ENCODE peak calls at places on chromosomes 6 and 20, in eight cellular contexts. F is GM12891, L is prostate gland, H is breast epithelium, U is HCT116, O is HepG2, N is H1, V is SK-N-SH. A is an unnamed sample.

GRCh38 chr20:39190666-39191570 is 228.8 kb downstream of the DHX35 start:
- DNase-seq in O (peak; percentile 58), L (no peak), N (peak; percentile 38), F (no peak), V (no peak), U (peak; percentile 39), H (no peak), A (no peak)

GRCh38 chr6:116949964-116950363 is 72.9 kb downstream of the RFX6 start:
- DNase-seq in F (no peak), H (no peak), O (no peak), L (no peak), N (no peak), V (no peak), U (no peak), A (no peak)

GRCh38 chr6:159941286-159942113 is 27.4 kb upstream of the IGF2R start:
- DNase-seq in N (no peak), O (peak; percentile 46), U (peak; percentile 12), H (no peak), F (no peak), L (no peak), V (peak; percentile 14), A (peak; percentile 55)

GRCh38 chr6:71675386-71675785 is 211.0 kb upstream of the RIMS1 start:
- DNase-seq in O (no peak), H (no peak), L (no peak), N (no peak), U (no peak), V (no peak), F (no peak), A (no peak)

GRCh38 chr6:106966671-106967522 is 7.6 kb downstream of the CD24 start:
- DNase-seq in H (no peak), F (no peak), V (no peak), O (no peak), U (no peak), N (no peak), L (no peak), A (no peak)

GRCh38 chr6:101195581-101195980 is 197.9 kb upstream of the GRIK2 start:
- DNase-seq in V (no peak), F (no peak), L (no peak), U (no peak), N (no peak), H (no peak), O (no peak), A (no peak)

GRCh38 chr6:36666726-36667591 is 11.6 kb upstream of the CDKN1A start:
- DNase-seq in U (peak; percentile 59), H (no peak), V (peak; percentile 62), F (peak; percentile 55), O (peak; percentile 93), N (no peak), L (peak; percentile 79), A (peak; percentile 91)

GRCh38 chr6:72911463-72912153 is 289.7 kb downstream of the KCNQ5 start:
- DNase-seq in F (no peak), U (no peak), H (no peak), N (no peak), V (no peak), L (no peak), O (no peak), A (no peak)

GRCh38 chr20:45080867-45081616 is 19.9 kb downstream of the KCNS1 start:
- DNase-seq in F (no peak), H (no peak), V (no peak), L (no peak), N (no peak), O (peak; percentile 63), U (peak; percentile 15), A (no peak)

DNA sequence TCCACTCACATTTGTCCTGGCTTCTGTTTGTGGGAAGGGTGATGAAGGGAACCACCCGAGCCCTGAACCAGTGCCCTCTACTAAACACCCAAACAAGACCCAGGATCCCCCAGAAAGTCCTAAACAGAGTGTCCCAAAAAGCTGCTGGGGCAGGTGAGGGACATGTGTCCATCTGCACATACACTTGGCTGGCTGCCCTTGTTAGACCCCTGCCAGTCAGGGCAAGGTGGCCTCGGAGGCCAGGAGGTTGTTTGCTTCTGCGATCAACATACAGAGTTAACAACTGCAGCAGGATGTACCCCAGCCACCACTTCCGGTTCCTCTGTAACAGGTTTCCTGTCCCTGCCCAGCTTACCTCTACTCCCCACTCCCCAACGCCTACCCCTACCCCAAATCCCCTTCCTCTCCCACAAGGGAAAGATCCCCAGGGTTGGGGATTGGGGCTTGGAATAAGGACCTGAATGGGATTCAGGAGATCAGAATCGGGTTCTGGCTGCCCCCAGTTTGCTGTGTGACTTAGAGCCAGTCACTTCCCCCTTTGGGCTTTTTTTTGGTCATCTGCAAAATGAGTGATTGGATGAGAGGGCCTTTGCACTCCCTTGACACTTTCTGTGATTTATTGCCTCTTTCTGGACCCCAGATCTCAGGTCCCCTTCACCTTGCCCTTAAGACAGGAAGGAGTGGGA is 13.9 kb downstream of the DEF6 start:
- DNase-seq in U (no peak), H (no peak), F (no peak), O (no peak), N (no peak), V (no peak), L (no peak), A (no peak)
- TF ChIP-seq POLR2AphosphoS5 in U (no peak), H (no peak), F (no peak), O (no peak), N (no peak), V (no peak), L (no peak), A (no peak)

GRCh38 chr20:348972-349841 is 2.3 kb downstream of the NRSN2 start:
- DNase-seq in H (no peak), N (no peak), O (no peak), U (no peak), V (no peak), L (no peak), F (no peak), A (no peak)

GRCh38 chr20:346640-347316 is at the start of gene NRSN2:
- DNase-seq in N (no peak), L (peak; percentile 47), U (no peak), V (peak; percentile 89), O (peak; percentile 72), F (peak; percentile 80), H (no peak), A (no peak)

GRCh38 chr20:347317-347639 is 367 bp downstream of the NRSN2 start:
- DNase-seq in L (no peak), O (no peak), F (no peak), V (no peak), N (no peak), H (no peak), U (no peak), A (no peak)

GRCh38 chr20:346033-346639 is 775 bp upstream of the NRSN2 start:
- DNase-seq in N (no peak), U (no peak), L (no peak), F (no peak), H (no peak), O (no peak), V (no peak), A (no peak)

GRCh38 chr20:347640-348484 is 951 bp downstream of the NRSN2 start:
- DNase-seq in O (peak; percentile 99), F (peak; percentile 95), N (peak; percentile 89), H (peak; percentile 79), V (peak; percentile 100), L (peak; percentile 88), U (no peak), A (peak; percentile 64)
- TF ChIP-seq POLR2AphosphoS5 in O (peak; percentile 88), F (no peak), N (peak; percentile 82), H (peak; percentile 47), V (peak; percentile 77), L (peak; percentile 72), U (peak; percentile 69), A (peak; percentile 40)

DNA sequence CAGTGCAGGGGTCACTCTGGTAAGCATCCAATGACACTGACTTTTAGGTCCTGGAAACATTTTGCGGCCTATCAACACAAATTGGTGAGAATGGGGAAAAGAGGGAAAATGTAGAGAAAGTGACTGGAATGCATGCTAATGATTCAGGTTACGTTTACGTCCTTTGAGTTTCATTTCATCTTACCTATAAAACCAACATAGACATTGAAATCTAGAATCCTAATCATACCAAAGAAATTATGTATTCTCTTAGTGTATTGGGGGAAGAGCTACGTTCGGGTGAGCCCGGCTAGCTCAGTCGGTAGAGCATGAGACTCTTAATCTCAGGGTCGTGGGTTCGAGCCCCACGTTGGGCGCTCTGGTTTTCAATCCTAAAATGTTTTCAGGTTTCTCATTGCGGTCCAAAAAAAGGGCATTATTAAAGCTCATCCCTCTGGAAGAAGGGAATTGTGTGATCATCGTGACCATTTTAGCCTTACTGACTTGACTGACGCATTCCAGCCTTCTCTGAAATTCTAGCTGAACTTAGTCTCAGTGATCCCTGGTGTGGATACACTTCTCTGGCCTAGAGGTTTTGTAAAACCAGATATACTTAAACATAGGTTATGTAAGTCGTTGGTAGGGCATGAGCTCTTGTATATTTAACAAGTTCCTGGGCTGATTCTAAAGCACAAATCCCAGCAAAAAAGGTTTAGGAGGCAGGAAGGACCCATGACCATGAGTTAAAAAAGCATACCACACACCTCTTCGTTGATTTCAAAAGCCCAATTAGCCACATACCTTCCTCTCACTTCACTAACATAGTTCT is 18.3 kb downstream of the HMGN4 start:
- DNase-seq in L (no peak), V (peak; percentile 48), O (peak; percentile 93), N (no peak), U (peak; percentile 84), H (no peak), F (no peak), A (no peak)
- TF ChIP-seq POLR2AphosphoS5 in L (no peak), V (no peak), O (no peak), N (no peak), U (no peak), H (no peak), F (no peak), A (no peak)

GRCh38 chr6:35602133-35602946 is 86.4 kb downstream of the FKBP5 start:
- DNase-seq in N (no peak), O (peak; percentile 35), L (peak; percentile 51), H (no peak), V (peak; percentile 24), U (no peak), F (no peak), A (no peak)

GRCh38 chr6:35600659-35601125 is 88.0 kb upstream of the TULP1 start:
- DNase-seq in F (no peak), V (no peak), H (no peak), U (no peak), O (no peak), N (no peak), L (no peak), A (no peak)

GRCh38 chr6:35599761-35600658 is 87.3 kb upstream of the TULP1 start:
- DNase-seq in L (no peak), O (no peak), F (no peak), U (no peak), H (no peak), V (no peak), N (no peak), A (no peak)

GRCh38 chr6:35603326-35604202 is 85.2 kb downstream of the FKBP5 start:
- DNase-seq in N (no peak), U (no peak), H (no peak), L (no peak), V (no peak), O (peak; percentile 77), F (no peak), A (no peak)

DNA sequence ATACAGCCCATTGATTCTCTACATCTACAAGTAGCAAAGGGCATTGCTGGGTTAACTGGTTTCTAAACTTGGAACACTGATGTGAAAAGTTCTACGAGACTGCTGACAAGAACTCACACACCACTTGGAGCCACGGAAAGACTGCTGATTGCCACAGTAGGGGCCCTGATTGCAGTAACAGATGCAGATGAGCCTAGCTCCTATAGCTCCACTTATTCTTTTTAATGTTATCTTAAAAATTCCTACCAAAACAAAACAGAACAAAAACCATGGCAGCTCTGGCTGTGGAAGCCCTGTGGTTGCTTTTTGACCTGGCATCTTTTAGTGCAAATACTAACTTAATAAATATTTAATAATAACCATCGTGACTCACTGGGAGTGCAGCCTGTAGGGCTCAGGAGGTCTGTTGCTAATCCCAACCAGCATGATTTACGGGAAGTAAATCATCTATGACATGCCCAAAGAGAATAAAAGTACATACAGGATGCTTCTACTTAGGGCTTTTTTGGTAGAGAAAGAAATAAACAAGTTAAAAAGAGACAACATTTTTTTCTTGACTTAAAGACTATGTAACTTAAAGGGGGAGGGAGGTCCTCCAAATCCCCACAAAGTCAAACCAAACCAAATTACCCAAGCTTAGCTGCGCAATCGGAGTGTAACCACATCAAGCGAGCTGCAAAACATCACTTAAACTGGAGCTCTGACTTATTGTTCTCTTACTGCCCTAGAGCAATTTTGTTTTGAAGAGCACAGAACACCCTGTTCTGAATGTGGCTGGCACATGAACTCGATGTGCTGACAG is 87.2 kb downstream of the FKBP5 start:
- DNase-seq in U (peak; percentile 72), V (peak; percentile 58), L (peak; percentile 80), H (no peak), F (peak; percentile 15), N (peak; percentile 9), O (peak; percentile 63), A (no peak)
- TF ChIP-seq POLR2AphosphoS5 in U (no peak), V (peak; percentile 24), L (peak; percentile 94), H (peak; percentile 95), F (no peak), N (no peak), O (no peak), A (no peak)